ENCODE peak calls at places on chromosomes 16 and 17, in six cellular contexts. Z, V, C, U, X and D are unnamed samples. For H3K4me1, the result is how much of the 10 kb centered on the place peaks cover.

GRCh38 chr16:68367034-68367433 is 56.2 kb downstream of the PRMT7 start:
- DNase-seq in V (no peak), X (no peak), Z (peak), U (peak), C (no peak), D (no peak)

GRCh38 chr16:9090101-9090959 is 1.1 kb upstream of the HAPSTR1 start:
- DNase-seq in U (peak), Z (no peak), X (peak), C (peak), V (peak), D (peak)

GRCh38 chr16:78538919-78539318 is 439.5 kb downstream of the WWOX start:
- DNase-seq in X (no peak), C (no peak), U (no peak), Z (no peak), V (no peak), D (no peak)

GRCh38 chr17:32527146-32527545 is 40.4 kb downstream of the CDK5R1 start:
- DNase-seq in V (no peak), Z (no peak), C (no peak), U (no peak), X (peak), D (no peak)

GRCh38 chr17:57823469-57824401 is 26.1 kb downstream of the MRPS23 start:
- DNase-seq in Z (no peak), C (peak), X (no peak), U (no peak), V (no peak), D (no peak)

GRCh38 chr17:9520649-9521435 is 54.8 kb downstream of the STX8 start:
- DNase-seq in Z (no peak), V (peak), X (no peak), C (peak), U (no peak), D (no peak)

GRCh38 chr16:24538756-24539294 is 541 bp upstream of the RBBP6 start:
- DNase-seq in U (no peak), X (no peak), V (no peak), C (no peak), Z (no peak), D (peak)

GRCh38 chr17:50028207-50029120 is 27.4 kb upstream of the ITGA3 start:
- DNase-seq in V (peak), X (no peak), C (peak), Z (peak), U (peak), D (peak)

GRCh38 chr17:44585315-44585714 is 28.0 kb downstream of the FZD2 start:
- DNase-seq in V (peak), U (no peak), Z (no peak), C (peak), X (no peak), D (no peak)

GRCh38 chr17:43449470-43450202 is 34.1 kb upstream of the DHX8 start:
- DNase-seq in C (no peak), Z (no peak), V (no peak), X (no peak), U (no peak), D (peak)

GRCh38 chr17:45844695-45845375 is at the start of gene SPPL2C:
- DNase-seq in V (peak), Z (no peak), C (no peak), U (no peak), X (no peak), D (no peak)

GRCh38 chr17:38327936-38328335 is 15.8 kb downstream of the GPR179 start:
- DNase-seq in U (no peak), Z (no peak), X (no peak), C (no peak), V (no peak), D (no peak)

GRCh38 chr16:4378202-4378666 is 6.6 kb downstream of the VASN start:
- DNase-seq in V (no peak), U (no peak), Z (no peak), C (no peak), X (no peak), D (no peak)

GRCh38 chr17:78958556-78959191 is 21.0 kb downstream of the LGALS3BP start:
- DNase-seq in U (no peak), Z (peak), C (peak), V (no peak), X (no peak), D (no peak)

GRCh38 chr16:1146409-1146808 is 6.5 kb upstream of the CACNA1H start:
- DNase-seq in X (no peak), Z (no peak), U (peak), C (no peak), V (no peak), D (no peak)

GRCh38 chr17:78697846-78698343 is 84.2 kb downstream of the CYTH1 start:
- DNase-seq in C (no peak), X (no peak), V (no peak), U (no peak), Z (no peak), D (no peak)

GRCh38 chr17:57288034-57288752 is 31.9 kb downstream of the MSI2 start:
- DNase-seq in V (no peak), C (peak), Z (no peak), X (no peak), U (no peak), D (no peak)

GRCh38 chr17:15945493-15946209 is 721 bp downstream of the ADORA2B start:
- DNase-seq in C (peak), X (peak), V (peak), U (peak), Z (no peak), D (peak)

GRCh38 chr17:50953831-50954601 is 87.9 kb upstream of the TOB1 start:
- DNase-seq in U (peak), C (peak), V (peak), Z (no peak), X (peak), D (peak)

GRCh38 chr17:34673516-34673915 is 94.1 kb downstream of the TMEM132E start:
- DNase-seq in V (no peak), Z (no peak), C (no peak), X (no peak), U (no peak), D (no peak)

GRCh38 chr17:59666235-59666634 is 41.0 kb downstream of the PTRH2 start:
- DNase-seq in C (peak), Z (no peak), X (no peak), V (no peak), U (no peak), D (no peak)
- H3K4me1 ChIP-seq in C (under half), Z (under half), X (under half), V (under half), U (under half), D (under half)

DNA sequence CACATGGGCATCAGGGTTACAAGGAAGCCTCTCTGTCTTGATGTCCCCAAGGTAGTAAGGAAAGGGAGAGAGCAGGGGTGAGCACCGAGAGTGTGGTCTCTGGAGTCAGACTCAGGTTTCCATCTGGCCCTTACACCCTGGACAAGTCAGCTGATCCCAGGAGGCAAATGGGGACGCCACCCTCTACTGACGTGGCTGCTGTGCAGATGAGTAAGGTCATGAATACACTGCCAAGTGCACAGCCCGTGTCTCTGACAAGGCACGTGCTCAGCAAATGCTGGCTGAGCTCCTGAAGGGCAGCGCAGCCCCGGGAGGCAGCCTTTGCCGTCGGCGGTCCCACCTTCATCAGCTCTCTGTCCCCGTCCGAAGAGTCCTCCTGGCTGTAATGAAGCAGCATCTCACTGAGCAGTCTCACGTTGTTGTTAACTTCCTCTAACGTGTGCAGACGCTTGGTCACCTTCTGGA is 19.4 kb downstream of the GGA3 start:
- DNase-seq in V (no peak), X (no peak), Z (no peak), C (peak), U (no peak), D (no peak)
- H3K4me1 ChIP-seq in V (under half), X (under half), Z (under half), C (under half), U (under half), D (under half)

GRCh38 chr17:17051791-17052461 is 9.7 kb downstream of the MPRIP start:
- DNase-seq in U (no peak), X (peak), C (no peak), V (no peak), Z (peak), D (peak)
- H3K4me1 ChIP-seq in U (under half), X (under half), C (under half), V (under half), Z (half or more), D (half or more)

DNA sequence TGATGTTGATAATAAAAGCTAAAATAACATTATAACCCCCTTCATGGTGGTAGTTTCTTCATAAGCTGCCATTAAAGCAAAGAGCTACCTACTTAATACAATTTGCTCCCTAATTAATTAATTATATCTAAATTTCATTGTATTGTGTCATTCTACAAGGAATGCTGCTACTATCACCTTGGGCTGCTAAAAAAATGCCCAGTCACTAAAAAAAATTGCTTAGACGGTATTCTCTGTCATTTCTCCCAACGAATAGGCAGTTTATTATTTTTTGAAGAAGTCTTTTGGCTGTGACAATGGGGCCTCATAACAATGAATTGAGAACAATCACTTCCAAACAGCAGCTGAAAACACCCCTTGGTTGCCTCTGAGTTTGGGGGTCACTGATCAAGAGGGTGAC is 59.5 kb downstream of the XYLT1 start:
- DNase-seq in Z (no peak), X (no peak), U (no peak), V (no peak), C (no peak), D (no peak)
- H3K4me1 ChIP-seq in Z (under half), X (under half), U (under half), V (under half), C (under half), D (under half)

DNA sequence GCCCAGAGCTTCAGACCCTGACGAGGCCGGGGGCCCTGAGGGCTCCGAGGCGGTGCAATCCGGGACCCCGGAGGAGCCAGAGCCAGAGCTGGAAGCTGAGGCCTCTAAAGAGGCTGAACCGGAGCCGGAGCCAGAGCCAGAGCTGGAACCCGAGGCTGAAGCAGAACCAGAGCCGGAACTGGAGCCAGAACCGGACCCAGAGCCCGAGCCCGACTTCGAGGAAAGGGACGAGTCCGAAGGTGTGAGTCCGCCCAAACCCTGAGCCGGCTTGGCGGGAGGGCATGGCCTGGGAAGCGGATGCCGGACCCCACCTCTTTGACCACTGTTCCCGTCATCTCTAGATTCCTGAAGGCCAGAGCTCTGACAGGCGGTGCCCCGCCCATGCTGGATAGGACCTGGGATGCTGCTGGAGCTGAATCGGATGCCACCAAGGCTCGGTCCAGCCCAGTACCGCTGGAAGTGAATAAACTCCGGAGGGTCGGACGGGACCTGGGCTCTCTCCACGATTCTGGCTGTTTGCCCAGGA is 4.4 kb downstream of the NOL3 start:
- DNase-seq in U (no peak), X (no peak), C (no peak), V (peak), Z (no peak), D (no peak)
- H3K4me1 ChIP-seq in U (under half), X (under half), C (under half), V (under half), Z (half or more), D (half or more)

DNA sequence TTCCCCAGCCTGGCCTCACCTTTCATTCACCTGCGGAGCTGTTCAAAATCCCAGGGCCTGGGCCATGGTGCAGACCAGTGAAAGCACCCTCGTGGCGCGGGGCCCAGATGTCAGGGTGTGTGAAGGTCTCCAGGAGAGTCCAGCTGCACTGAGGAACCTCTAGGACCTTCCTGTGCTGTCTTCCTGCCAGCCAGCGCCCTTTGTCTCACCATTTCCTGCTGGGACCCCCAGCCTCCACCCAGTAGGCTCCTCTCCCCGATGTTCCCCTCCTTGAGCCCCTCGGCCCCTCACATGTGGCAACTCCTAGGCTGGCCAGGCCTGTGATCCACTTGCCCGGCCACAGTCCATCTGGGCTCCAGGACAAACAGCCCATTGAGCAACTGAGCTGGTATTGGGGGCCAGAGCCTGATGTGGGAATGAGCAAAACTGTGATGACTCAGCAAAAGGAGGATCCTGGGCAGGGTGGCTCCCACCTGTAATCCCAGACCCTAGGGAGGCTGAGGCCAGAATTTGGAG is 677 bp downstream of the SULT1A2 start:
- DNase-seq in Z (no peak), V (peak), C (no peak), U (no peak), X (no peak), D (peak)
- H3K4me1 ChIP-seq in Z (under half), V (under half), C (under half), U (under half), X (under half), D (under half)

GRCh38 chr17:31497431-31497830 is 106.0 kb downstream of the RAB11FIP4 start:
- DNase-seq in C (no peak), V (peak), U (no peak), X (no peak), Z (no peak), D (no peak)
- H3K4me1 ChIP-seq in C (under half), V (under half), U (under half), X (under half), Z (half or more), D (half or more)

DNA sequence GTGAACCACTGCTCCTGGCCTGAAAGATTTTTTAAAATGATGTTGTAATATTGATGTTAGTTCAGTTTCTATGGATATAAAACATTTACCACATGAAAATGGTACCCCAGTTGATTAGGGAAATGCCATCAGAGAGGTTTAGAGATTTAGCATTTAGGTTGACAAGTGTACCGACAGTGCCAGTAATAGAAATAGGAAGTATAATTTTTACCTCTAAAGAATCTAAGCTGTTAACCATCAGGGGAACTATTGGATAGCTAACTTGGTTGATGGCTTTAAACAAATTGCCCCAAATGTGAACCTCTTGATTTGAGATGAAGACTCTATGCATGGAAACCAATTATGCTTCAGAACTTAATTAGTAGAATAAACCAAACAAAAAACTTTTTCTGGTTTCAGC is 6.4 kb downstream of the CBFB start:
- DNase-seq in U (no peak), X (no peak), C (no peak), V (no peak), Z (no peak), D (no peak)
- H3K4me1 ChIP-seq in U (under half), X (under half), C (under half), V (under half), Z (under half), D (under half)

GRCh38 chr17:59349178-59349577 is 17.7 kb downstream of the YPEL2 start:
- DNase-seq in V (no peak), U (no peak), C (no peak), X (no peak), Z (no peak), D (no peak)
- H3K4me1 ChIP-seq in V (under half), U (under half), C (under half), X (under half), Z (under half), D (under half)